ENCODE peak calls at places on chromosomes 16 and 17, in four cellular contexts. F is AG04450, Y is heart right ventricle, O is nephron progenitor cell. Z is an unnamed sample.

GRCh38 chr17:41026668-41027471 is at the start of gene KRTAP1-5:
- DNase-seq in Y (no peak), F (peak; percentile 64), O (no peak), Z (no peak)

GRCh38 chr16:24999856-25000447 is 15.2 kb downstream of the ARHGAP17 start:
- DNase-seq in Y (no peak), F (no peak), O (no peak), Z (no peak)

GRCh38 chr16:14289692-14290340 is 218.7 kb downstream of the MRTFB start:
- DNase-seq in F (no peak), O (peak; percentile 32), Y (no peak), Z (no peak)

GRCh38 chr17:27650836-27651235 is 19.8 kb downstream of the LGALS9 start:
- DNase-seq in O (no peak), Y (no peak), F (no peak), Z (no peak)

GRCh38 chr17:9672691-9673090 is 27.4 kb downstream of the USP43 start:
- DNase-seq in O (no peak), F (no peak), Y (no peak), Z (no peak)

GRCh38 chr17:35700157-35700556 is 31.3 kb upstream of the RASL10B start:
- DNase-seq in Y (no peak), F (no peak), O (no peak), Z (no peak)

GRCh38 chr16:34078697-34079096 is 619.3 kb downstream of the TP53TG3F start:
- DNase-seq in O (no peak), F (peak; percentile 36), Y (no peak), Z (no peak)

GRCh38 chr17:72590882-72591499 is 470.2 kb downstream of the SOX9 start:
- DNase-seq in O (no peak), Y (no peak), F (no peak), Z (no peak)

GRCh38 chr16:29738514-29738913 is 7.3 kb downstream of the C16orf54 start:
- DNase-seq in F (no peak), Y (no peak), O (no peak), Z (no peak)

GRCh38 chr16:24070851-24071250 is 185.3 kb upstream of the CACNG3 start:
- DNase-seq in O (peak; percentile 41), Y (no peak), F (no peak), Z (peak; percentile 21)

GRCh38 chr17:32985357-32985756 is 6.3 kb upstream of the SPACA3 start:
- DNase-seq in O (no peak), F (no peak), Y (no peak), Z (no peak)

GRCh38 chr16:50373345-50373701 is 4.5 kb upstream of the BRD7 start:
- DNase-seq in Y (no peak), F (no peak), O (no peak), Z (no peak)

GRCh38 chr16:77898671-77899211 is 110.4 kb downstream of the VAT1L start:
- DNase-seq in Y (no peak), O (no peak), F (peak; percentile 81), Z (no peak)

GRCh38 chr16:51156836-51157235 is 5.8 kb upstream of the SALL1 start:
- DNase-seq in Y (no peak), F (no peak), O (no peak), Z (no peak)

GRCh38 chr16:86901483-86901882 is 323.1 kb downstream of the FOXL1 start:
- DNase-seq in Y (no peak), O (no peak), F (no peak), Z (no peak)

GRCh38 chr17:45311762-45312476 is 4.9 kb downstream of the MAP3K14 start:
- DNase-seq in O (no peak), Y (peak; percentile 55), F (no peak), Z (no peak)

GRCh38 chr16:84643180-84643583 is 5.1 kb upstream of the KLHL36 start:
- DNase-seq in F (peak; percentile 71), Y (peak; percentile 68), O (no peak), Z (no peak)

GRCh38 chr16:87806246-87806607 is 40.4 kb upstream of the KLHDC4 start:
- DNase-seq in O (no peak), Y (no peak), F (no peak), Z (no peak)

GRCh38 chr16:65672960-65673359 is 551.1 kb upstream of the CDH11 start:
- DNase-seq in F (no peak), O (no peak), Y (no peak), Z (no peak)

GRCh38 chr17:51860934-51861561 is 297.5 kb downstream of the CA10 start:
- DNase-seq in O (peak; percentile 69), F (no peak), Y (no peak), Z (peak; percentile 42)

GRCh38 chr16:50696575-50697420 is 3.4 kb downstream of the NOD2 start:
- DNase-seq in Y (peak; percentile 75), O (no peak), F (no peak), Z (no peak)

GRCh38 chr16:2720063-2720455 is at the start of gene PRSS27:
- DNase-seq in Y (no peak), F (no peak), O (no peak), Z (no peak)

GRCh38 chr16:80828495-80828894 is 24.1 kb upstream of the CDYL2 start:
- DNase-seq in Y (no peak), O (no peak), F (no peak), Z (no peak)

GRCh38 chr17:81128774-81129173 is 36.5 kb upstream of the PVALEF start:
- DNase-seq in Y (no peak), F (no peak), O (no peak), Z (no peak)

GRCh38 chr17:12545877-12546513 is 119.7 kb upstream of the MYOCD start:
- DNase-seq in O (peak; percentile 50), F (no peak), Y (no peak), Z (no peak)

DNA sequence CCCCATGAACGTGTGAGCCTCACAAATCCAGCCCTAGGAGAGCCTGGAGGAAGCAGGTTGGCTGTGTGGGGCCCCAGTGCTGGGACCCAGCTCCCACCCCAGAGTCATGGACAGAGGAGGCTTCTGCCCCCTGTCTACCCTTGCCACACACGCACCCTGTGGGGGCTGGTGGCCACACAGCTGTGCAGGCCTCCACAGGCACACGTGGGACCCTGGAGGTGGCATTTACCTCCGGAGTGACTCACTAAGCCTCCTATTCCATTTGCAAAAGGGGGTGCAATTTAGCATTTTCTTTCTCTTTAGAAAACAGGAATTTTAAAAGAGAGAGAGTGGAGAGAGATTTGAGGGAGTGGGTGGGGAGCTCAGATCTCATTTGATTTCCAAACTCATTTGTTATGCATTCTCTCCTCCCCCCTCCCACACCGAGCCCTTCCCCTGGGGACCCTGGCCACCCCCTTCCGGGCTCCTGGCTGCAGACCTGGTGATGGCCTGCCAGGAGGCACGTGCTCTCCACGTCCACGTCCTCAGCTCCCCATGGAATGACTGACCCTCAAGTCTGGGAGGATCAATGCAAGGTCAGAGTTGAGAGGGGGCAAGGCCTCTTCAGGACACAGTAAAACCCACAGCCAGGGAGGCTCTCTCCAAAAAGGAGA is 6.8 kb downstream of the PITPNM3 start:
- DNase-seq in F (no peak), Y (no peak), O (no peak), Z (no peak)
- TF ChIP-seq CTCF in F (no peak), Y (no peak), O (no peak), Z (no peak)

GRCh38 chr16:48862087-48862532 is 252.1 kb upstream of the N4BP1 start:
- DNase-seq in Y (no peak), F (peak; percentile 29), O (peak; percentile 23), Z (no peak)
- TF ChIP-seq CTCF in Y (no peak), F (peak; percentile 31), O (peak; percentile 53), Z (peak; percentile 33)

DNA sequence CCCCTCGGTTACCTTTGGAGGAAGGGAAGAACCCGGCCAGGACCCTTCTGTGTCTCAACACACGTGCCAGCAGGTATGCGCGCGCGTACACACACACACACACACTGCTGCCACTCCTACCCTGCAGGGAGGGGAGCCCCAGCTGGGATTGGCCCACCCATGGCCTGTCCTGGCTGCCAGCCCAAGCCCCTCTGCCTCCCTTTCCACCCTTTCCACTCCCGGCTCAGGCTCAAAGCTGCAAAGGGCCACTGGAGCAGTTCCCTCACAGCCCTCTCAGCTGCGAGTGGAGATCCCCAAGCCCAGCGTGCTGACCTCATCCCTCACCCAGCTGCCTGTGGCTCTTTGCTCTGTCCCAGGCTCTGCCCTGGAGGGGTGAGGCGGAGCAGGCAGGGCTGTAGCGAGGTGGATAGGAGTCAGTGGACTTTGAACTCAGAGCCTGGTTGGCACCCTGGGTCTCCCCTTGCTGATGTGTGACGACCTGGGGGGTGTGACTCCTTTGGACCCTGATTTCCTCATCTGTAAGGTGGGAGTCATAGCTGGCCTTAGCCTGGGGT is 14.5 kb downstream of the KIF19 start:
- DNase-seq in Y (no peak), O (no peak), F (no peak), Z (no peak)
- TF ChIP-seq CTCF in Y (no peak), O (no peak), F (no peak), Z (no peak)

DNA sequence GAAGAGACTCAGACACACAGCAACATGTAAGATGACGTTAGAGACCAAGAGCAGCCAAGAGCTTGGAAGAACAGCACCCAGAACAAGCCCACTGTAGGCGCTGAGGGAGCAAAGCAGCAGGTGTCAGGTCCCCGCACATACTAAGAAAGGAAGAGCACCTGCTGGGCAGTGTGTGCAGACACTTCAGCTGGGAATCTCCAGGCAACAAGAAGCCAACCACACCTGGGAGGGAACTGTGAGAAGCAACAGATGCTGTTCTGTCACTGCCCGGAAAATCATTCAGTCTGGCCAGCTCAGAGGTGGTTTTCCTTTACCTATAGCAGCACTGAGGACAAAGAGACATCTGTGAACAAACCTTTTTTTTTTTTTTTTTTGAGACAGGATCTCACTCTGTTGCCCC is 35.7 kb upstream of the MNT start:
- DNase-seq in F (no peak), O (no peak), Y (no peak), Z (no peak)
- TF ChIP-seq CTCF in F (no peak), O (no peak), Y (no peak), Z (no peak)

DNA sequence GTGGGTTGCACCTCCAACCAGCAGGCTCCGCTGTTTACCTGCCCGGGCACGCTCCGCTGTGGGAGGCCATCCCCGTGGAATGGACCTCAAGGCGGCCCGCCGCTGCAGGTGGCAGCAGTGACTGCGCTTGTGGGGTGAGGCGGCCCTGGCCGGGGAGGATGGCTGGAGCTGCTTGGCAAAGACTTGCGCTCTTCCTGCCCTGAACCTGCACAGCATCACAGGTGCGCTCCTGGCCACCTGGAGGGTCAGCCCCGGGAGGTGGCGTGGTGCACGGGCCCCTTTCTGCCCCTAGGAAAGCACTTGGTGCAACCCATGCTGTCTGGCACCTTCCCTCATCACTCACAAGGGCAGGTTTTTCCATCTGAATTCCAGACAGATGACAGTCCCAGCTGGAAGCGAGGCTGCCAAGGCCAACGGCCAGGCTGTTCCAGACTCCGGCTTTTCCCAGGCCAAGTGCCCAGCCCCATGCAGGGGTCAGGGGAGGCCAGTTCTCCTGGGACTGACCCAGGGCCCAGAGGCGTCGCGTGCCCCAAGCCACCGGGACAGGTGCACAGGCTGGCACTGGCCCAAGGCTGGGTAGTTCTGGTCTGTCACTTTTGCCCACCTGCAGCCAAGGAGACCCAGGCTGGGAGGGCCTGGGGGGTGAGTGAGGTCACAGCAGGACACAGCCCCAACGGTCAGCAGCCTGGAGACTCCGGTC is 13.3 kb downstream of the UTS2R start:
- DNase-seq in O (no peak), Y (peak; percentile 58), F (no peak), Z (no peak)
- TF ChIP-seq CTCF in O (no peak), Y (no peak), F (no peak), Z (no peak)

GRCh38 chr17:63694974-63695773 is 4.8 kb downstream of the LIMD2 start:
- DNase-seq in Y (no peak), O (no peak), F (no peak), Z (no peak)

GRCh38 chr17:63693411-63694113 is 6.4 kb downstream of the LIMD2 start:
- DNase-seq in F (no peak), O (no peak), Y (no peak), Z (no peak)

GRCh38 chr17:63689479-63689878 is 10.4 kb downstream of the LIMD2 start:
- DNase-seq in O (no peak), F (no peak), Y (no peak), Z (no peak)

GRCh38 chr17:63694229-63694973 is 5.5 kb downstream of the LIMD2 start:
- DNase-seq in Y (no peak), O (no peak), F (no peak), Z (no peak)

GRCh38 chr17:63692195-63692816 is 7.6 kb downstream of the LIMD2 start:
- DNase-seq in O (no peak), Y (no peak), F (no peak), Z (no peak)
- TF ChIP-seq CTCF in O (no peak), Y (no peak), F (no peak), Z (no peak)

GRCh38 chr16:82605863-82606620 is 20.7 kb upstream of the CDH13 start:
- DNase-seq in Y (no peak), O (no peak), F (no peak), Z (no peak)
- TF ChIP-seq CTCF in Y (no peak), O (no peak), F (no peak), Z (no peak)

Z was measured in progenitor cell of endocrine pancreas.